ENCODE peak calls at places on chromosomes 2 and 18, in six cellular contexts. M is HEK293T, Z is A549, B is K562, L is IMR-90, I is GM12878. S is an unnamed sample.

GRCh38 chr18:79502785-79503184 is 107.1 kb downstream of the NFATC1 start:
- DNase-seq in M (no peak), Z (no peak), B (peak; percentile 8), L (peak; percentile 33), I (no peak), S (no peak)

GRCh38 chr18:23570912-23571504 is 15.3 kb downstream of the NPC1 start:
- DNase-seq in M (no peak), Z (no peak), B (no peak), L (no peak), I (no peak), S (no peak)

GRCh38 chr2:85110991-85111560 is 22.1 kb upstream of the TCF7L1 start:
- DNase-seq in M (no peak), Z (no peak), B (no peak), L (peak; percentile 18), I (no peak), S (no peak)

GRCh38 chr2:202104286-202104870 is 31.3 kb downstream of the KIAA2012 start:
- DNase-seq in M (peak; percentile 72), Z (peak; percentile 65), B (peak; percentile 42), L (peak; percentile 54), I (peak; percentile 13), S (peak; percentile 36)

GRCh38 chr2:143635302-143635701 is 506.1 kb downstream of the ARHGAP15 start:
- DNase-seq in M (no peak), Z (no peak), B (no peak), L (no peak), I (no peak), S (no peak)

GRCh38 chr2:35933031-35933430 is 422.5 kb upstream of the CRIM1 start:
- DNase-seq in M (no peak), Z (no peak), B (no peak), L (peak; percentile 50), I (no peak), S (no peak)

GRCh38 chr18:12394428-12394827 is 13.3 kb upstream of the PRELID3A start:
- DNase-seq in M (no peak), Z (peak; percentile 26), B (no peak), L (no peak), I (no peak), S (no peak)

GRCh38 chr2:70855679-70856078 is 20.1 kb upstream of the CD207 start:
- DNase-seq in M (no peak), Z (no peak), B (no peak), L (peak; percentile 13), I (no peak), S (no peak)

GRCh38 chr2:199111461-199111860 is 346.3 kb downstream of the SATB2 start:
- DNase-seq in M (no peak), Z (no peak), B (no peak), L (no peak), I (no peak), S (no peak)

GRCh38 chr2:238963164-238963969 is 115.5 kb downstream of the TWIST2 start:
- DNase-seq in M (no peak), Z (no peak), B (no peak), L (peak; percentile 54), I (no peak), S (no peak)

GRCh38 chr18:8367217-8367988 is 241.8 kb upstream of the RAB12 start:
- DNase-seq in M (peak; percentile 48), Z (peak; percentile 7), B (peak; percentile 37), L (no peak), I (no peak), S (no peak)

GRCh38 chr2:44005831-44006230 is 10.0 kb upstream of the LRPPRC start:
- DNase-seq in M (no peak), Z (no peak), B (no peak), L (peak; percentile 34), I (no peak), S (no peak)

GRCh38 chr2:239021224-239021623 is 173.3 kb downstream of the TWIST2 start:
- DNase-seq in M (no peak), Z (no peak), B (no peak), L (no peak), I (no peak), S (no peak)

GRCh38 chr2:56583796-56584313 is 400.1 kb downstream of the CCDC85A start:
- DNase-seq in M (no peak), Z (no peak), B (no peak), L (no peak), I (no peak), S (no peak)

GRCh38 chr18:38575648-38576047 is 1010.0 kb upstream of the CELF4 start:
- DNase-seq in M (no peak), Z (no peak), B (no peak), L (no peak), I (no peak), S (no peak)

GRCh38 chr18:61765097-61765496 is 127.7 kb downstream of the RNF152 start:
- DNase-seq in M (no peak), Z (no peak), B (no peak), L (peak; percentile 81), I (no peak), S (no peak)

GRCh38 chr2:153873062-153874048 is 1.6 kb downstream of the GALNT13 start:
- DNase-seq in M (peak; percentile 25), Z (peak; percentile 56), B (no peak), L (no peak), I (no peak), S (no peak)

GRCh38 chr2:169159686-169160085 is 90.3 kb downstream of the DHRS9 start:
- DNase-seq in M (no peak), Z (no peak), B (no peak), L (no peak), I (no peak), S (no peak)
- TF ChIP-seq BHLHE40 in M (no peak), Z (no peak), B (no peak), L (no peak), I (no peak), S (no peak)

GRCh38 chr2:75042823-75043222 is 84.4 kb downstream of the POLE4 start:
- DNase-seq in M (no peak), Z (no peak), B (no peak), L (no peak), I (no peak), S (no peak)

GRCh38 chr2:75041226-75041625 is 82.8 kb downstream of the POLE4 start:
- DNase-seq in M (no peak), Z (no peak), B (no peak), L (no peak), I (no peak), S (no peak)

GRCh38 chr2:75047189-75047812 is 88.9 kb downstream of the POLE4 start:
- DNase-seq in M (no peak), Z (peak; percentile 11), B (no peak), L (peak; percentile 79), I (no peak), S (peak; percentile 39)

GRCh38 chr2:75044291-75044690 is 85.8 kb downstream of the POLE4 start:
- DNase-seq in M (no peak), Z (no peak), B (no peak), L (no peak), I (no peak), S (no peak)

GRCh38 chr2:75041791-75042231 is 83.4 kb downstream of the POLE4 start:
- DNase-seq in M (no peak), Z (no peak), B (no peak), L (peak; percentile 5), I (no peak), S (no peak)
- TF ChIP-seq BHLHE40 in M (no peak), Z (no peak), B (no peak), L (no peak), I (no peak), S (no peak)

GRCh38 chr2:31524592-31524991 is 56.1 kb downstream of the SRD5A2 start:
- DNase-seq in M (no peak), Z (no peak), B (no peak), L (no peak), I (no peak), S (no peak)

GRCh38 chr2:31526946-31527345 is 53.8 kb downstream of the SRD5A2 start:
- DNase-seq in M (no peak), Z (no peak), B (no peak), L (no peak), I (no peak), S (no peak)

GRCh38 chr2:31525876-31526275 is 54.9 kb downstream of the SRD5A2 start:
- DNase-seq in M (no peak), Z (no peak), B (no peak), L (no peak), I (no peak), S (no peak)

GRCh38 chr2:31522742-31523141 is 58.0 kb downstream of the SRD5A2 start:
- DNase-seq in M (no peak), Z (no peak), B (no peak), L (no peak), I (no peak), S (no peak)

DNA sequence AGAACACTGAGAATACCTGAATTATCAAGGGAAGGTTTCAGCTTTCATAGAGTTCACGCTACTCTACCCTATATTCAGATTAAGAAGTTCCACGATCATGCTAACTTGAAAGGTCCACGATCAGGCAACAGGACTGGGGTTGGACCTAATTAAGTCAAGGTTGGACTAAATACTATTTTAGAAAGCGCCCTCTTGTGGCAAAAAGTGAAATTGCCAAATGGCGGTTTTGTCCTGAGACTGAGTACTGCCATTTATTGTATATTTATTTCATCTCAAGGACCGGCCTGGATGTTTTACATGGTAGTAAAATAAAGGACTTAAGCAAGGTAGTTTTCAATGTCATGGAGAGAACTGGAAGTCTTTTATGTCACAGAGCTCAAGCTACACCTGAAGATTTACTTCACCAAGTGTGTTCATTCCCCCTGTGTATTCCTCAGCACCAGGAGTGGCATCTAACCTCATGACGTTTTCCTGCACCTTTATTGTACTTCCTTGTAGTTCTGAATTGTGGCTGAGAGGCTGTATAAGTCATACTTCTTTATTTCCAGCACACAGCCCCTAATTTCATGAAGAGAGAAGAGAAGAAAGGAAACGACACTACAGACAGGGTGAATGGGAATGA is 56.8 kb downstream of the SRD5A2 start:
- DNase-seq in M (peak; percentile 53), Z (peak; percentile 62), B (peak; percentile 47), L (peak; percentile 52), I (no peak), S (peak; percentile 56)
- TF ChIP-seq BHLHE40 in M (no peak), Z (no peak), B (no peak), L (no peak), I (no peak), S (no peak)

GRCh38 chr2:1446281-1446680 is 33.0 kb downstream of the TPO start:
- DNase-seq in M (no peak), Z (no peak), B (no peak), L (no peak), I (no peak), S (no peak)
- TF ChIP-seq BHLHE40 in M (no peak), Z (no peak), B (no peak), L (no peak), I (no peak), S (no peak)

GRCh38 chr2:73172963-73173362 is 29.4 kb upstream of the NOTO start:
- DNase-seq in M (no peak), Z (no peak), B (no peak), L (peak; percentile 69), I (no peak), S (no peak)
- TF ChIP-seq BHLHE40 in M (no peak), Z (no peak), B (no peak), L (peak; percentile 14), I (peak; percentile 59), S (no peak)

S was measured in HepG2.